ENCODE peak calls at places on chromosomes 3 and 15, in eight cellular contexts. M is heart right ventricle, D is right lobe of liver, E is PC-9, A is fibroblast of pulmonary artery, H is right atrium auricular region, V is foreskin fibroblast, F is GM12864. P is an unnamed sample.

GRCh38 chr15:31325432-31325975 is 1.1 kb upstream of the KLF13 start:
- DNase-seq in A (no peak), M (peak), H (peak), V (no peak), F (no peak), D (peak), E (no peak), P (no peak)

GRCh38 chr3:113773381-113773780 is 26.5 kb downstream of the ATP6V1A start:
- DNase-seq in V (peak), H (no peak), F (no peak), D (no peak), A (peak), E (no peak), M (no peak), P (no peak)

GRCh38 chr15:65623103-65623502 is 1.4 kb downstream of the SLC24A1 start:
- DNase-seq in M (no peak), E (no peak), V (no peak), A (no peak), D (no peak), F (no peak), H (no peak), P (no peak)

GRCh38 chr3:136239094-136239493 is 11.0 kb upstream of the PCCB start:
- DNase-seq in V (no peak), M (no peak), H (no peak), A (no peak), D (no peak), F (no peak), E (no peak), P (no peak)

GRCh38 chr3:39291903-39292329 is 12.1 kb upstream of the CX3CR1 start:
- DNase-seq in H (peak), D (peak), V (peak), E (no peak), F (no peak), A (peak), M (peak), P (no peak)

GRCh38 chr3:2765002-2765579 is 345.1 kb downstream of the IL5RA start:
- DNase-seq in A (no peak), F (peak), E (no peak), M (no peak), H (no peak), D (peak), V (no peak), P (peak)

GRCh38 chr3:64686446-64686908 is 1.3 kb downstream of the ADAMTS9 start:
- DNase-seq in D (peak), H (peak), V (peak), F (no peak), E (peak), M (peak), A (no peak), P (no peak)

GRCh38 chr3:185926445-185926844 is 11.4 kb downstream of the TRA2B start:
- DNase-seq in H (no peak), D (no peak), A (no peak), F (no peak), V (no peak), M (no peak), E (no peak), P (no peak)

GRCh38 chr3:142904639-142905441 is 16.0 kb upstream of the PCOLCE2 start:
- DNase-seq in F (peak), E (peak), H (peak), A (peak), M (no peak), D (no peak), V (peak), P (no peak)

GRCh38 chr15:89496155-89497098 is at the start of gene RHCG:
- DNase-seq in E (no peak), M (no peak), H (no peak), D (peak), A (peak), F (no peak), V (peak), P (peak)

GRCh38 chr15:75809986-75810750 is 33.1 kb upstream of the UBE2Q2 start:
- DNase-seq in M (no peak), H (no peak), A (peak), D (peak), F (no peak), V (peak), E (no peak), P (no peak)

GRCh38 chr3:182212479-182213076 is 500.9 kb downstream of the SOX2 start:
- DNase-seq in V (peak), E (peak), M (no peak), F (no peak), H (no peak), A (peak), D (no peak), P (peak)

DNA sequence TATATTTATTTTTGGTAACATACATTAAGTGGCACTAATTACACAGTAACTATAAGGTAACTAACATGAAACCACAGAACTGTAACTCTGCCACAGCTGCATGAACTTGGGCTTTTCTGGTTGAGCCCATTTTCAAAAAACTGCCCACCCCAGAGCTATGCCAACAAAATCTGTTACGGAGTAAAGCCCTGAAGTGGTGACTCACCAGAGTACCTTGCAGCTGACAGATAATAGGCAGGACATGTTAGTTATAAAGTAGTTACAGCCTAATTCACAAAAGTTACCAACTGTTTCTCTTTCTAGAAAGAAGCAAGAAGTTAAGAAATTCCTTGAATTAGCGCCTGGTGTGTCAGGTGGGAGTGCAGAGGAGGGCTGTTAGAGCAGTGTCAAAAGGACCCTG is 1.5 kb upstream of the GPX1 start:
- DNase-seq in E (no peak), A (no peak), M (no peak), F (no peak), V (peak), D (no peak), H (no peak), P (no peak)
- H3K4me3 ChIP-seq in E (no peak), A (no peak), M (no peak), F (no peak), V (no peak), D (no peak), H (no peak), P (no peak)

DNA sequence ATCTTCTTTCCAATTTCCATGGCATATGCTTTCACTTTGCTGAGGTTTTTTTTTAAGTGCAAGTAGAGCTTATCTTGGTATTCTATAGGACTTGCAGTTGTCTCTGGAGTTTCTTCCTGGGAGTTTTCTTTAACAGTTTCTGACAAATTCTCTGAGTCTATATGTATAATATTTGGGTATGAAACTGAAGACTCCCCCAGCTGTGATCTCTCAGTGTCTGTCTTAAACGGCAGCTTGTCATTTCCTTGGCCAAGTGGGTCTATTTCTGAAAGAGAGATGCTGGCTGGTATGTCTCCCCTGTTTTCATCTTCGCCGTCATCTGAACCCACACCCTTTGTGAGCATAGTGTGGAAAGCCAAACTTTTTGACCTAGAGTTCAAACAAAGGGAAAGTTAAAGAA is 73.3 kb upstream of the PTX3 start:
- DNase-seq in F (no peak), V (no peak), M (no peak), A (no peak), H (no peak), D (no peak), E (no peak), P (no peak)
- H3K4me3 ChIP-seq in F (no peak), V (no peak), M (no peak), A (no peak), H (no peak), D (no peak), E (no peak), P (no peak)

GRCh38 chr3:139302084-139302800 is 41.6 kb upstream of the MRPS22 start:
- DNase-seq in A (peak), E (peak), M (peak), F (no peak), H (peak), V (peak), D (no peak), P (peak)
- H3K4me3 ChIP-seq in A (no peak), E (peak), M (no peak), F (no peak), H (no peak), V (no peak), D (no peak), P (no peak)

GRCh38 chr15:99925661-99926461 is 192.6 kb upstream of the LYSMD4 start:
- DNase-seq in H (peak), M (peak), A (peak), V (peak), D (peak), F (no peak), E (no peak), P (no peak)
- H3K4me3 ChIP-seq in H (peak), M (peak), A (peak), V (peak), D (peak), F (peak), E (no peak), P (no peak)

GRCh38 chr3:16885948-16886683 is 1.4 kb downstream of the PLCL2 start:
- DNase-seq in F (no peak), D (no peak), H (no peak), A (peak), M (no peak), V (peak), E (no peak), P (no peak)

GRCh38 chr3:16885588-16885903 is 791 bp downstream of the PLCL2 start:
- DNase-seq in V (no peak), D (peak), E (no peak), M (no peak), F (no peak), H (no peak), A (no peak), P (no peak)

GRCh38 chr3:16890605-16891333 is 6.0 kb downstream of the PLCL2 start:
- DNase-seq in F (no peak), D (no peak), A (no peak), V (no peak), M (no peak), H (no peak), E (no peak), P (no peak)

GRCh38 chr3:16887130-16887529 is 2.4 kb downstream of the PLCL2 start:
- DNase-seq in M (no peak), A (no peak), D (no peak), F (no peak), E (no peak), H (no peak), V (no peak), P (no peak)

GRCh38 chr3:16888785-16889607 is 4.2 kb downstream of the PLCL2 start:
- DNase-seq in V (no peak), D (no peak), H (no peak), E (no peak), M (no peak), F (no peak), A (no peak), P (no peak)
- H3K4me3 ChIP-seq in V (no peak), D (no peak), H (peak), E (no peak), M (peak), F (peak), A (no peak), P (peak)

DNA sequence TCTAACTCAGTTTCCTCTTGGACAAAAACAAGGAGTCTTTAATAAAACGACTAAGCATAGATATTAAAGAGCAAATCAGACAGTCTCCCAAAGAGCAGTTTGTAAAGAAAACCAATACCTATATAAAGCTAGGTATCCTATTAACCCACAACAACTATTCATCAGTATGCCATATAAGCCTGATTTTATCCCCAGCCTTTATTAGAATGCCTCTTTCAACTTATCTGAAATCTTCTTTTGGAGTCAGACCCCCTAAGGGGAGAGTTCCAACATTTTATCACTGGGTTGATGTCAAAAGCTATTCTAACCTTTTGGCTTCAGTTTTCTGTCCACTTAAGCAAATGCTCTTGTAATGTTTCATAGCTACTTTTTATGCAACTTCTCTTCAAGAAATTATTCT is 17.8 kb downstream of the MAP2K5 start:
- DNase-seq in V (no peak), E (no peak), H (no peak), A (no peak), M (no peak), D (no peak), F (no peak), P (no peak)
- H3K4me3 ChIP-seq in V (no peak), E (no peak), H (no peak), A (no peak), M (no peak), D (no peak), F (no peak), P (no peak)

GRCh38 chr3:159727506-159727905 is 261.1 kb upstream of the IL12A start:
- DNase-seq in E (no peak), D (no peak), A (peak), V (no peak), F (no peak), H (no peak), M (no peak), P (no peak)

GRCh38 chr3:159734681-159735080 is 254.0 kb upstream of the IL12A start:
- DNase-seq in H (no peak), F (no peak), V (peak), A (peak), D (no peak), M (no peak), E (no peak), P (no peak)

GRCh38 chr3:159731254-159731653 is 257.4 kb upstream of the IL12A start:
- DNase-seq in D (no peak), H (no peak), F (no peak), V (no peak), E (no peak), A (no peak), M (no peak), P (no peak)

GRCh38 chr3:159733194-159733860 is 255.3 kb upstream of the IL12A start:
- DNase-seq in F (no peak), H (no peak), V (peak), E (peak), D (no peak), M (no peak), A (peak), P (peak)

DNA sequence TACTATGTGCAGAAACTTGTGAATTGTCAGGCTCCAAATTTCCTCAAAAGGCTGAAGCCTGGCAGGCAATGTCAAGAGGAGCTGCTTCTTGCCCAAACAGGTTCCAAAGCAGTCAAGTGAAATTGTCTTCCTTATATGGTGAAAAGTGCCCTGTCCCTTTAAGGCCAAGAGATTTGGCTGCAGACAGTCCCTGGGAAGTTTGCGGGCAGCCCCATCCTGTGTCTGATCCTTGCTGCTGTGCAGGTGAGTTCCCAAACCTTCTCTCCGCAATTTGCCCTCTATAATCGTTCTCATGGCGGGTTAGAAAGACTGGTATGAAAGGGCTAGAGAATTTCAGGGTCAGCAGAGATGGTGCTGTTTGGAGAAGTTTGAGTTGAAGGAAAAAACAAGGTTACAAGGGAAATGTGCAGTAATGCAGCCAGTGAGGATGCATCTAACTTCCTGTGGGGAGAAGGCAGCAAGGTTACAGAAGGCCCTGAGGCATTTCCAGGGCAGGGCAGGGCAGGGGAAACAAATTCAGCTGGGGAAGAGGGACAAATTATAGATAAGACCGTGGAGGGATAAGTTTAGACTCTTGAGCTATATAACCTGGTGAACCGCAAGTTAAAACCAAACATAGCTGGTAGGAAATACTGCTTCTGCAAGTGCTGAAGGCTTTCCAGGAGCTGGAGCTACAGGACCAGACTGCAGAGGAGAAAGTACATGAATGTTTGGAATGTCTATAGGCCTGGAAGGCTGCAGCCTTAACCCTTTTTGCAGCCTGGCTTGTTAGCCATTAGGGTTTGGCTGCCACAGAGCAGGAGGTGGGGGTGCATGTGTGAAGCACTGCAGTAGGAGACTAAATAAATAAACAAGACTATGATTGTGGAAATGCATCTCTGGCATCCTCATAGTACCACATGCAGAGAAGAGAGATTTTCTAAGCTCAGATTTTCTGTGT is 256.2 kb upstream of the IL12A start:
- DNase-seq in V (peak), D (no peak), H (no peak), M (no peak), A (peak), F (no peak), E (peak), P (no peak)
- H3K4me3 ChIP-seq in V (no peak), D (no peak), H (peak), M (peak), A (no peak), F (no peak), E (peak), P (peak)

GRCh38 chr3:122679085-122679466 is 1.6 kb upstream of the PARP14 start:
- DNase-seq in E (no peak), M (peak), H (peak), V (peak), A (peak), D (peak), F (no peak), P (no peak)

GRCh38 chr3:122679467-122680291 is 960 bp upstream of the PARP14 start:
- DNase-seq in E (no peak), V (peak), A (peak), H (peak), M (peak), F (no peak), D (no peak), P (no peak)

GRCh38 chr3:122681294-122682015 is 816 bp downstream of the PARP14 start:
- DNase-seq in A (peak), M (no peak), D (no peak), F (no peak), H (no peak), E (no peak), V (no peak), P (no peak)

GRCh38 chr3:122680381-122681293 is at the start of gene PARP14:
- DNase-seq in D (peak), F (no peak), M (peak), A (peak), V (peak), E (peak), H (peak), P (no peak)

GRCh38 chr3:122682016-122682374 is 1.4 kb downstream of the PARP14 start:
- DNase-seq in E (no peak), M (no peak), H (no peak), V (peak), D (no peak), F (no peak), A (no peak), P (no peak)
- H3K4me3 ChIP-seq in E (peak), M (peak), H (peak), V (peak), D (peak), F (peak), A (peak), P (peak)